ENCODE peak calls at places on chromosomes 12 and 14, in ten cellular contexts. Z is GM12891, W is Panc1, S is GM12892, Q is transverse colon, C is GM23338, M is HCT116, O is breast epithelium, I is SK-N-SH, V is suprapubic skin. E is an unnamed sample.

GRCh38 chr12:66000958-66001357 is 129.6 kb downstream of the LLPH start:
- DNase-seq in I (no peak), W (no peak), M (no peak), Q (no peak), O (no peak), C (no peak), S (no peak), V (no peak), Z (no peak), E (no peak)

GRCh38 chr12:97167598-97167997 is 260.5 kb downstream of the NEDD1 start:
- DNase-seq in W (no peak), V (no peak), Q (no peak), Z (no peak), M (no peak), O (no peak), S (no peak), I (no peak), C (no peak), E (no peak)

GRCh38 chr14:69614592-69614991 is 3.2 kb downstream of the SUSD6 start:
- DNase-seq in I (no peak), V (peak), C (no peak), O (no peak), W (no peak), S (no peak), M (no peak), Z (no peak), Q (peak), E (peak)

GRCh38 chr12:116609715-116610114 is 50.5 kb downstream of the MAP1LC3B2 start:
- DNase-seq in S (no peak), O (no peak), Z (no peak), M (no peak), I (no peak), Q (no peak), V (no peak), C (peak), W (no peak), E (no peak)

GRCh38 chr12:103470664-103471063 is 25.1 kb downstream of the C12orf42 start:
- DNase-seq in Q (no peak), S (no peak), O (no peak), W (no peak), C (no peak), M (no peak), I (no peak), Z (no peak), V (no peak), E (peak)

GRCh38 chr12:23055004-23055403 is 430.0 kb downstream of the ETNK1 start:
- DNase-seq in I (no peak), S (no peak), O (no peak), Z (no peak), C (peak), M (peak), V (no peak), Q (peak), W (no peak), E (no peak)

GRCh38 chr14:92549096-92549852 is 35.7 kb downstream of the RIN3 start:
- DNase-seq in V (no peak), Q (no peak), I (no peak), S (no peak), M (no peak), Z (no peak), C (no peak), O (no peak), W (no peak), E (no peak)

GRCh38 chr14:95362180-95362494 is 42.4 kb upstream of the CLMN start:
- DNase-seq in V (no peak), S (no peak), I (no peak), O (no peak), Q (no peak), M (no peak), W (no peak), Z (no peak), C (peak), E (no peak)

GRCh38 chr12:99131761-99132199 is 486.7 kb downstream of the APAF1 start:
- DNase-seq in Q (no peak), C (peak), S (no peak), Z (no peak), W (no peak), M (no peak), V (no peak), I (no peak), O (no peak), E (no peak)

GRCh38 chr14:106556665-106557289 is 1030.4 kb downstream of the TMEM121 start:
- DNase-seq in M (no peak), Z (peak), C (peak), W (peak), V (no peak), I (peak), Q (peak), S (no peak), O (no peak), E (peak)

GRCh38 chr12:19620222-19620621 is 180.9 kb downstream of the AEBP2 start:
- DNase-seq in S (no peak), I (no peak), Z (no peak), Q (peak), M (no peak), C (no peak), W (no peak), V (no peak), O (peak), E (no peak)

GRCh38 chr12:123889848-123890535 is 82.6 kb downstream of the CCDC92 start:
- DNase-seq in W (no peak), V (no peak), S (no peak), M (no peak), I (no peak), C (no peak), Q (no peak), Z (no peak), O (no peak), E (no peak)

GRCh38 chr14:99327458-99328250 is 55.7 kb upstream of the BCL11B start:
- DNase-seq in I (peak), O (no peak), Q (no peak), V (peak), W (no peak), M (no peak), C (peak), Z (no peak), S (no peak), E (peak)

GRCh38 chr14:104425171-104425681 is 154.3 kb upstream of the C14orf180 start:
- DNase-seq in Z (no peak), V (peak), O (no peak), S (no peak), C (no peak), Q (no peak), I (peak), M (no peak), W (no peak), E (no peak)

GRCh38 chr12:118332511-118332910 is 40.2 kb downstream of the TAOK3 start:
- DNase-seq in M (no peak), Q (no peak), Z (no peak), S (no peak), W (no peak), V (no peak), I (no peak), O (no peak), C (no peak), E (no peak)

GRCh38 chr14:36271222-36271621 is 49.2 kb downstream of the MBIP start:
- DNase-seq in V (no peak), W (no peak), Z (no peak), S (no peak), Q (no peak), I (no peak), M (no peak), O (no peak), C (peak), E (no peak)

GRCh38 chr12:11861864-11862600 is 208.7 kb upstream of the BCL2L14 start:
- DNase-seq in O (no peak), C (no peak), I (no peak), W (no peak), V (no peak), S (no peak), Q (no peak), Z (no peak), M (no peak), E (no peak)

GRCh38 chr12:64995831-64996230 is 125.3 kb downstream of the WIF1 start:
- DNase-seq in O (no peak), Z (no peak), V (no peak), Q (no peak), S (no peak), M (no peak), W (no peak), C (no peak), I (no peak), E (no peak)

GRCh38 chr12:132471011-132471857 is 18.7 kb upstream of the FBRSL1 start:
- DNase-seq in M (no peak), O (no peak), Z (no peak), W (no peak), S (no peak), C (no peak), I (no peak), Q (peak), V (no peak), E (peak)

GRCh38 chr12:121582583-121583333 is 1.9 kb upstream of the KDM2B start:
- DNase-seq in Z (no peak), C (peak), Q (no peak), M (no peak), I (no peak), S (no peak), V (no peak), W (no peak), O (no peak), E (no peak)

GRCh38 chr12:124506145-124506831 is 61.1 kb downstream of the NCOR2 start:
- DNase-seq in Z (no peak), M (no peak), C (no peak), W (no peak), S (no peak), O (no peak), I (peak), Q (peak), V (peak), E (peak)

GRCh38 chr12:100326208-100326607 is 30.7 kb upstream of the SLC17A8 start:
- DNase-seq in V (no peak), M (no peak), C (no peak), W (no peak), O (no peak), Q (no peak), Z (no peak), S (no peak), I (no peak), E (no peak)

GRCh38 chr12:75725505-75726120 is 214.2 kb upstream of the KRR1 start:
- DNase-seq in Z (no peak), V (no peak), M (peak), Q (no peak), S (no peak), I (no peak), C (no peak), O (no peak), W (no peak), E (no peak)

GRCh38 chr14:69755784-69756183 is 11.2 kb upstream of the SRSF5 start:
- DNase-seq in O (no peak), Q (peak), W (no peak), I (no peak), V (no peak), Z (no peak), S (no peak), M (no peak), C (no peak), E (no peak)

GRCh38 chr12:75489613-75490210 is 9.2 kb downstream of the GLIPR1 start:
- DNase-seq in W (no peak), S (no peak), Q (no peak), Z (no peak), O (no peak), M (peak), V (no peak), C (peak), I (no peak), E (no peak)

GRCh38 chr14:79320561-79320960 is 890.7 kb downstream of the DIO2 start:
- DNase-seq in Q (no peak), O (no peak), M (no peak), S (no peak), I (no peak), W (no peak), Z (no peak), V (no peak), C (no peak), E (no peak)

GRCh38 chr12:102959391-102959790 is 1.9 kb downstream of the ASCL1 start:
- DNase-seq in Q (no peak), I (no peak), V (no peak), S (no peak), W (no peak), C (no peak), M (no peak), Z (no peak), O (no peak), E (no peak)

DNA sequence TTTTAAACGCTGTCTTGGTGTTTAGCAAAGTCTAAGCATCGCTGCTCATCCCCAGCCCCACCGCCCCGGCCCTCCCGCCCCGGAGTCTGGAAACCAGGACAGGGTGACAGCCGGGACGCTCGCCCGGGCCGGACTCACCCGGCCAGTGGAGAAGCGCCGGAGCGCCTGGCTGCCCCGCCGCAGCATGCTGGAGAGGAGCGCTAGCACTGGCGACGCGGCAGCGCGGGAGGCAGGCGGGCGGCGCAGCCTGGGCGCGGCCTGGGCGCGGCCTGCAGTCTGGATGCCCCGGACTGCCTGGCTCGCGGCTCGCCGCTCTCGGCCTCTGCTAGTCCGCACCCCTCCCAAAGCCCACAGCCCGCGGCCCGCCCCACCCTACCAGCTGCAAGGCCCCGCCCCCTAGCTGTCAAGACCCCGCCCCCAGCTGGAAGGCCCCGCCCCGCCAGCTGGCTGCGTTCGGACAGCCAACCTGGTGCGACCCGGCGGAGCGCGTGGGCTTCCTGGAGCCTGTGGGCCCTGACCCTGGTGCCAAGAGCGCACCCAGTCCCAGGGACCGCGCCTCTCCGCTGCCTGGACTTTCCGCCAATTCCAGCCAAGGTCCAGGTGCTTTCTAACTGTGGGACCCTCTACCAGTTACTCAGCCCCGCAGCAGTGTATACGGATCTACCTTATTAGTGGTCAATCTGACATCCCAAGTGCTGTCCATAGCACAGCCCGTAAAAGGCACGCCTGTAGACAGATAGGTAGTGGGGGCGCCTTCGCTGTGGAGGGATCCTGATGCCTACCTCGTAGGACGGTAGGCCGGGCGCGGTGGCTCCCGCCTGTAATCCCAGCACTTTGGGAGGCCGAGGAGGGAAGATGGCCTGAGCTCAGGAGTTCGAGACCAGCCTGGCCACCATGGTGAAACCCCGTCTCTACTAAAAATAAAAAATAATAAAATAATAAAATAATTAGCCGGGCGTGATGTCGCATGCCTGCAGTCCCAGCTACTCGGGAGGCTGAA is at the start of gene ALDH1L2:
- DNase-seq in W (no peak), M (peak), I (peak), V (peak), C (peak), Q (peak), Z (peak), S (peak), O (peak), E (peak)
- TF ChIP-seq POLR2AphosphoS5 in W (no peak), M (peak), I (no peak), V (no peak), C (peak), Q (peak), Z (no peak), S (no peak), O (no peak), E (peak)

GRCh38 chr12:93782854-93783253 is 105.7 kb downstream of the CRADD start:
- DNase-seq in M (no peak), W (no peak), Z (no peak), S (no peak), O (no peak), Q (no peak), I (no peak), V (no peak), C (no peak), E (no peak)

GRCh38 chr12:93783827-93784226 is 106.7 kb downstream of the CRADD start:
- DNase-seq in C (no peak), V (no peak), Z (no peak), O (no peak), Q (no peak), I (peak), W (no peak), M (no peak), S (no peak), E (no peak)

GRCh38 chr12:93785262-93786010 is 108.3 kb downstream of the CRADD start:
- DNase-seq in M (peak), I (no peak), W (peak), V (no peak), Q (peak), Z (no peak), S (no peak), O (no peak), C (peak), E (no peak)

GRCh38 chr12:93786669-93787397 is 109.7 kb downstream of the CRADD start:
- DNase-seq in W (no peak), I (no peak), M (no peak), C (no peak), Z (no peak), Q (no peak), O (no peak), V (no peak), S (no peak), E (no peak)

DNA sequence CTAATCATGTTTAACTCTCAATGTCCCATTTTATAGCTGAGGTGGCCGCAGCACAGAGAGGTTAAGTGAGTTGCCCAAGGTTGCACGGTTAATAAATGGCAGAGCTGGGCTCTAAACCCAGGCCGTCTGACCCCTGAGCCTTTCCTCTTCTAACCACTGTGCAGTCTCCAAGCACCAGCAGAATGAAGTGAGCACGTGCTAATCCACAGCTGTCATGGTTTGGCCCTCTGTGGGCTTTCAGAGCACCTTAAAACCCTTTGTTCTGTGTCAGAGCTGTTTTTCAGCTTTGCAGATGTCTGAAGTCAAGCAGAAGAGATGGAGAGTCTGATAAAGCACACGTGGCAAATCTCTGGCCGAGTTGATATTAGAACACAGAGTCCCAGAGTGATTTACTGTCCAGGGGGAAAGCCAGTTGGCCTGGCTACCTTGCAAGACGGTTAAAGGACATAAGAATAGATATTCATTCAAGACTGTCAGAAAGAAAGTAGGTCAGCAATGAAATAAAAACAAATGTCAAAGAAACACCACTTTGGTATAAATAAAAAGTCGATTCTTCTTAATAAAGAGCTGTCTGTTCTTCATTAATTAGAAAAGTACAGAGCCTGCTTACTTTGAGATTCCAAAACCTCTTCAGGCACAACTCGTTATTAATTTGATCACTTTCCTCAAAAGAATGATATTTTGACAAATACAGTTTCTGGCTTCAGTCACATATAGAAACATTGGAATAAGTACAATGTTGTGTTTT is 107.3 kb downstream of the CRADD start:
- DNase-seq in I (peak), O (no peak), Q (peak), S (no peak), W (no peak), V (peak), C (no peak), Z (no peak), M (peak), E (no peak)
- TF ChIP-seq POLR2AphosphoS5 in I (peak), O (peak), Q (peak), S (no peak), W (no peak), V (peak), C (no peak), Z (no peak), M (no peak), E (no peak)

GRCh38 chr12:46209914-46210834 is 58.7 kb downstream of the SLC38A1 start:
- DNase-seq in Z (no peak), M (no peak), V (no peak), Q (peak), C (peak), O (peak), W (no peak), S (no peak), I (no peak), E (peak)

GRCh38 chr12:46210835-46211439 is 57.9 kb downstream of the SLC38A1 start:
- DNase-seq in Z (no peak), I (no peak), O (no peak), M (no peak), C (no peak), S (no peak), V (no peak), W (no peak), Q (no peak), E (no peak)

GRCh38 chr12:46209165-46209564 is 59.7 kb downstream of the SLC38A1 start:
- DNase-seq in Q (no peak), M (no peak), V (no peak), W (no peak), Z (no peak), C (no peak), O (no peak), I (no peak), S (no peak), E (no peak)

GRCh38 chr12:46214668-46215429 is 54.0 kb downstream of the SLC38A1 start:
- DNase-seq in M (no peak), I (no peak), Q (peak), S (no peak), O (no peak), V (no peak), C (no peak), Z (no peak), W (no peak), E (peak)

DNA sequence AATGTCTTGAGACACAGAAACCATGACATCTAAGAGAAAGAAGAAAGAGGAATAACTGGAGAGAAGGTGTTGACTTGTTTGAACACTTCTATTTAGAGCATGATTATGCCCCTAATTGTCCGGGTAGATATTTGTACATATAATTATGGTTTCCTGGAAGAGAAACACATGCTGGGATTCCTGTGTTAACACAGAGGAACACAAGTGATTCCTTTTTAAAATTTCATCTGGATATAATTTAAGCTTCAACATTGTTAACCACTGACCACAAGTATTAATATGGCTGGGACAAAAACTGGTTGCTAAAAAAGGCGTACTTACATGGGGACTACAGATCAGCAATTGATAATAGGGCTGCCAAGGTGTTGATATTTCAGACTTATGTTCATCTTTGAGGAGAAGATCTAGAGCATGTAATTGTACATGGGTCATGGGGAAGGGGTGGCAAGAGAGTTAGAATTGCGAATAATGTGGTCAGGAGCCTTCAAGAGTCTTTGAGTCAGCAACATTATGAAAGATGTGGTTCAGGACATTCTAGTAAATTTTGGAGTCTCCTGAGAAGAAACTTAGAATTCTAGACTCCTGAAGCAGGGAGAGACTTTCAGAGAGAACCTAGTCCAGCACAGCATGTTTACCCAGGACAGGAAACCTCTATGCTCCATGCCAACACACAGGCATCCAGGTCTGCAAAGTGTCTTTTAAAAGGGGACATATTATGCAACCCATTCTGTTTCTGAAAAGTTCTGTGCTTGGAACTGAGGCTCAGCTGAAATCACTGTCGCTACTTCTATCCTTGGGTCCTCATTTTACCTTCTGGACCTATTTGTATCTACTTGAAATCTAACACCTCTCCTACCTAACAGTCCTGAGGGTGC is 56.5 kb downstream of the SLC38A1 start:
- DNase-seq in I (no peak), Q (no peak), M (no peak), S (no peak), V (no peak), Z (no peak), O (no peak), C (no peak), W (no peak), E (no peak)
- TF ChIP-seq POLR2AphosphoS5 in I (no peak), Q (no peak), M (no peak), S (no peak), V (no peak), Z (peak), O (no peak), C (no peak), W (no peak), E (no peak)

GRCh38 chr12:79818856-79819255 is 116.0 kb downstream of the PPP1R12A start:
- DNase-seq in C (no peak), I (no peak), W (no peak), O (no peak), Z (no peak), V (no peak), Q (no peak), S (no peak), M (no peak), E (no peak)
- TF ChIP-seq POLR2AphosphoS5 in C (no peak), I (no peak), W (no peak), O (no peak), Z (no peak), V (no peak), Q (peak), S (no peak), M (no peak), E (no peak)

E was measured in spleen.